ENCODE peak calls at places on chromosomes 3 and 15, in seven cellular contexts. F is fibroblast of lung; N is aorta; A is NCI-H446 treated with DMSO at 0.1 percent for 48 hours; K is activated CD8-positive, alpha-beta memory T cell treated with anti-CD3 and anti-CD28 coated beads for 1 hour; W is T-helper 9 cell; C is AG20443. Y is an unnamed sample.

GRCh38 chr3:105598047-105598796 is 231.5 kb downstream of the ALCAM start:
- DNase-seq in C (peak), A (no peak), F (peak), K (no peak), W (no peak), N (no peak), Y (peak)

GRCh38 chr3:130649061-130649654 is 97.5 kb downstream of the PIK3R4 start:
- DNase-seq in F (no peak), N (no peak), K (no peak), W (no peak), A (no peak), C (no peak), Y (no peak)

GRCh38 chr15:39016706-39017105 is 452.1 kb upstream of the RASGRP1 start:
- DNase-seq in C (no peak), F (peak), A (no peak), K (no peak), W (no peak), N (no peak), Y (no peak)

GRCh38 chr15:34810455-34811146 is 15.3 kb upstream of the ACTC1 start:
- DNase-seq in K (no peak), N (peak), W (no peak), C (peak), A (no peak), F (peak), Y (peak)

GRCh38 chr3:22172964-22173363 is 422.0 kb upstream of the ZNF385D start:
- DNase-seq in C (no peak), F (no peak), A (no peak), N (no peak), K (no peak), W (no peak), Y (no peak)

GRCh38 chr3:143302638-143303171 is 183.1 kb downstream of the CHST2 start:
- DNase-seq in F (peak), A (no peak), K (no peak), N (peak), W (no peak), C (peak), Y (peak)

GRCh38 chr3:125128861-125129501 is 73.2 kb upstream of the HEG1 start:
- DNase-seq in A (peak), K (no peak), F (peak), C (peak), W (no peak), N (no peak), Y (peak)

GRCh38 chr3:12198301-12198700 is 39.6 kb upstream of the TIMP4 start:
- DNase-seq in W (no peak), F (peak), K (no peak), A (no peak), N (no peak), C (peak), Y (peak)

GRCh38 chr3:114308830-114309229 is 15.0 kb downstream of the TIGIT start:
- DNase-seq in C (no peak), W (peak), K (no peak), F (no peak), A (no peak), N (no peak), Y (no peak)

GRCh38 chr15:63373330-63373729 is 8.3 kb downstream of the CA12 start:
- DNase-seq in N (no peak), A (no peak), W (no peak), F (no peak), C (no peak), K (no peak), Y (no peak)

GRCh38 chr3:59982510-59982909 is 932.7 kb upstream of the CFAP20DC start:
- DNase-seq in K (no peak), W (no peak), A (no peak), C (no peak), N (no peak), F (no peak), Y (no peak)

GRCh38 chr3:141122455-141123030 is 71.4 kb downstream of the SPSB4 start:
- DNase-seq in C (no peak), A (no peak), W (no peak), K (no peak), N (no peak), F (no peak), Y (no peak)

GRCh38 chr3:55329849-55330248 is 157.3 kb downstream of the WNT5A start:
- DNase-seq in W (no peak), C (peak), N (no peak), K (no peak), F (peak), A (no peak), Y (peak)

GRCh38 chr15:60918234-60918964 is 310.7 kb downstream of the RORA start:
- DNase-seq in W (no peak), N (no peak), A (no peak), K (no peak), C (no peak), F (no peak), Y (no peak)

GRCh38 chr15:72859023-72859756 is 75.6 kb upstream of the ADPGK start:
- DNase-seq in C (peak), A (no peak), K (no peak), W (no peak), N (no peak), F (no peak), Y (no peak)

GRCh38 chr3:44890258-44890657 is 15.8 kb downstream of the TGM4 start:
- DNase-seq in W (no peak), F (peak), K (no peak), C (no peak), N (no peak), A (no peak), Y (no peak)

GRCh38 chr3:72633101-72633500 is 215.1 kb downstream of the SHQ1 start:
- DNase-seq in W (no peak), C (no peak), A (no peak), F (no peak), N (no peak), K (no peak), Y (no peak)

GRCh38 chr3:159245871-159246270 is 444.0 kb downstream of the MFSD1 start:
- DNase-seq in A (no peak), K (no peak), F (no peak), C (no peak), N (no peak), W (no peak), Y (no peak)

GRCh38 chr15:43232289-43232874 is 11.6 kb upstream of the EPB42 start:
- DNase-seq in N (no peak), W (no peak), A (no peak), C (no peak), K (no peak), F (no peak), Y (peak)

GRCh38 chr3:31575448-31575847 is 42.7 kb downstream of the STT3B start:
- DNase-seq in W (no peak), K (no peak), N (no peak), F (no peak), A (no peak), C (no peak), Y (no peak)

GRCh38 chr15:81000626-81001179 is at the start of gene TLNRD1:
- DNase-seq in C (peak), K (peak), A (peak), N (peak), F (peak), W (peak), Y (peak)

GRCh38 chr3:38824349-38824748 is 8.3 kb upstream of the SCN10A start:
- DNase-seq in A (no peak), W (no peak), C (no peak), F (no peak), K (no peak), N (no peak), Y (no peak)

GRCh38 chr15:59206623-59207183 is at the start of gene LDHAL6B:
- DNase-seq in K (no peak), A (no peak), N (no peak), C (no peak), W (no peak), F (no peak), Y (no peak)

Y was measured in fibroblast of gingiva.